ENCODE peak calls at places on chromosome 12, in four cellular contexts. M is WERI-Rb-1, V is PC-3, N is ovary. D is an unnamed sample.

GRCh38 chr12:64633940-64634337 is 23.6 kb downstream of the RASSF3 start:
- DNase-seq in M (no peak), V (peak; percentile 83), N (peak; percentile 53), D (no peak)

GRCh38 chr12:97535582-97535981 is 73.0 kb downstream of the RMST start:
- DNase-seq in M (no peak), V (no peak), N (no peak), D (no peak)

GRCh38 chr12:47223848-47224213 is 144.1 kb upstream of the AMIGO2 start:
- DNase-seq in M (no peak), V (no peak), N (peak; percentile 62), D (no peak)

GRCh38 chr12:121783771-121784170 is 9.7 kb downstream of the RHOF start:
- DNase-seq in M (no peak), V (peak; percentile 69), N (no peak), D (no peak)

GRCh38 chr12:98743362-98743953 is 98.4 kb downstream of the APAF1 start:
- DNase-seq in M (peak; percentile 54), V (peak; percentile 35), N (no peak), D (no peak)

GRCh38 chr12:66514581-66514980 is 164.3 kb downstream of the GRIP1 start:
- DNase-seq in M (no peak), V (peak; percentile 10), N (no peak), D (no peak)

GRCh38 chr12:78483767-78484315 is 380.7 kb upstream of the SYT1 start:
- DNase-seq in M (no peak), V (no peak), N (no peak), D (no peak)

GRCh38 chr12:110348431-110349059 is 55.0 kb downstream of the ANAPC7 start:
- DNase-seq in M (no peak), V (no peak), N (no peak), D (no peak)

GRCh38 chr12:113955109-113955970 is 10.8 kb downstream of the RBM19 start:
- DNase-seq in M (peak; percentile 58), V (peak; percentile 67), N (no peak), D (no peak)

GRCh38 chr12:13223176-13223806 is 26.8 kb downstream of the EMP1 start:
- DNase-seq in M (no peak), V (peak; percentile 94), N (no peak), D (no peak)

DNA sequence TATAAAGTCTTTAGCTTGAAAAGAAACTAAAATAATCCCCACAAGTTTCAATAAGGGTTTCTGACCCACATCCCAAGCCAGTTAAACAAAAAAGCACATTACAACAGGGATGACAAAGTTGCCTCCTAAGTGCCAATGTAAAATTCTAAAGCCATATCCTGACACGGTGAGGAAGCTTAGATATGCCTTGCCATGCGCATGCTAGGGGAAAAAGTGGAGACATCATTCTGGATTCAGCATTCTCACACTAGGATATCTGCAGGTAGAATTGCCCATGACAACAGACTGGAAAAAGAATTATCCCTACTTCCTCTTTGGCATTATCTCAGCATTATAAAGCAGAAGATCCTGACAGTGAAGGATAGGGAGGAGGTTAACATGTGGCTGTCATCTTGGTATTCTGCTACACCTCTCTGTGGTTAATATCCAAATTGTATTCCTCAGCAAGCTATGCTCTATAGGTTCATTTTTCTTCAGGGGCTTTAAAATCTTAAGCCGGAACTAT is 4.9 kb downstream of the DUSP6 start:
- DNase-seq in M (no peak), V (no peak), N (no peak), D (no peak)
- H3K4me3 ChIP-seq in M (no peak overlapping the region), V (peak overlapping the region; percentile 39), N (no peak overlapping the region), D (peak overlapping the region; percentile 82)

GRCh38 chr12:30515351-30515750 is 180.3 kb downstream of the IPO8 start:
- DNase-seq in M (no peak), V (peak; percentile 6), N (no peak), D (peak; percentile 1)
- TF ChIP-seq CTCF in M (peak; percentile 11), V (peak; percentile 53), N (no peak), D (no peak)

DNA sequence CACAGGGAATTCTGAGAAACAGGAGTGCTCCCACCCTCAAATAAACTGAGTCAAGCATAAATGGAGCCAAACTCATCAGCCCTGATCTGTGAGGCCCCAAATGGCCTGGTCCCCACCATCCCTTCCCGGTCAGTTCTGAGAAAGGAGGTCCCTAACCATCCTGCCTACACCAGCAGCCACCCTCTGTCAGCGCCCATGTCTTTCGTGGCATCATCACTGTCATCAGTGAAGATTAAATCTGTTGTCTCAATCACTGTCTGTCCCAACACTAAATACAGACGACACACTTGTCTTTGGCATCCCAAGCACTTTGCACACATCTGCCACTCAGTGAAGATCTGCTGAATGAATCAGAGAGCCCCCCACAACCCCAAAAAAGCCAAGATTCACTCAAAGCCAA is 22.4 kb downstream of the VPS37B start:
- DNase-seq in M (no peak), V (no peak), N (no peak), D (no peak)
- H3K4me3 ChIP-seq in M (no peak overlapping the region), V (no peak overlapping the region), N (no peak overlapping the region), D (no peak overlapping the region)

GRCh38 chr12:129772463-129773169 is 131.2 kb downstream of the TMEM132D start:
- DNase-seq in M (no peak), V (no peak), N (no peak), D (no peak)

GRCh38 chr12:129776977-129777667 is 126.7 kb downstream of the TMEM132D start:
- DNase-seq in M (no peak), V (no peak), N (no peak), D (no peak)

GRCh38 chr12:129771238-129771637 is 132.6 kb downstream of the TMEM132D start:
- DNase-seq in M (no peak), V (no peak), N (no peak), D (no peak)

DNA sequence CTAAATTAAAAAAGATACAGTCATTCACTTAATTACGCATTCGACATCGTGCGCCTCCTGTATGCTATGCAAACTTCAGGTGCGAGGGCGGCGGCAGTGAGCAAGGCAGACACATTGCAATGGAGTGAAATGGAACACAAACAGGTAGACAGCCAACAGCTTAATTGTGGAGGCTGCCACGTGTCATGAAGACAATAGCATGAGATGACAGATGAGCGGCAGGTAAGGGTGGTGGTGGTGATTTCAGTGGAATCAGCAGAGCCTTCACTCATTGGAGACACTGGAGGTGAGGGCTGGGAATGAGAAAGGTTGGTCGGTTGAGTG is 130.7 kb downstream of the TMEM132D start:
- DNase-seq in M (no peak), V (no peak), N (no peak), D (no peak)
- TF ChIP-seq CTCF in M (no peak), V (no peak), N (no peak), D (no peak)